ENCODE peak calls at places on chromosomes 6 and 20, in four cellular contexts. Q, D, N and E are unnamed samples.

GRCh38 chr20:14337400-14338171 is at the start of gene FLRT3:
- DNase-seq in Q (peak; percentile 95), N (peak; percentile 63), D (peak; percentile 64), E (peak; percentile 97)

GRCh38 chr6:129264480-129265045 is 381.6 kb downstream of the LAMA2 start:
- DNase-seq in D (no peak), Q (no peak), N (no peak), E (peak; percentile 10)

GRCh38 chr6:145028144-145028818 is 707.0 kb downstream of the EPM2A start:
- DNase-seq in D (peak; percentile 17), N (no peak), Q (peak; percentile 59), E (peak; percentile 48)

GRCh38 chr20:62025832-62026563 is 39.7 kb downstream of the TAF4 start:
- DNase-seq in N (no peak), D (no peak), Q (peak; percentile 78), E (peak; percentile 47)

GRCh38 chr20:17611540-17612286 is 41.8 kb downstream of the DSTN start:
- DNase-seq in N (peak; percentile 70), Q (no peak), D (no peak), E (no peak)

GRCh38 chr6:68235192-68235812 is 399.8 kb upstream of the ADGRB3 start:
- DNase-seq in D (no peak), N (no peak), Q (no peak), E (peak; percentile 8)

GRCh38 chr20:58649288-58650180 is 1.5 kb upstream of the STX16 start:
- DNase-seq in N (peak; percentile 75), D (peak; percentile 50), Q (no peak), E (no peak)

GRCh38 chr20:17662333-17663039 is 19.6 kb downstream of the RRBP1 start:
- DNase-seq in N (peak; percentile 52), D (no peak), Q (no peak), E (peak; percentile 89)

DNA sequence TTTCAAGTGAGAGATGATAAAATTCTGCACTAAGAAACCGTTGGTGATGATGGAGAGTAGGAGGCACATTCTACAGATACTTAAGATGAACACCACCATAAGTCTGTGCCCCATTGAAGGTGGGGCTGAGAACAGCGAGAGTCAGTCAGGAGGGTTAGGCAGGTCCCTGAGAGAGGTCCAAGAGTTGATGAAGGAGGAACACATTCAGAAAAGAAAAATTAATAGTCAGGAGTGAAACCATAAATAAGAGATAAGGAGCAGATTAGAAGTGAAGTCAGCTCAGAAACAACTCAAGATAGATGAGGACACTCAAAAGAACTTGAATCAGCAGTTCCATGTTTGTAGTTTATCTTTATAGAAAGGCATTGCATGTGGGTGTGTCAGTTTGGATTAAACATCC is 727.2 kb upstream of the MARCKS start:
- DNase-seq in N (no peak), Q (no peak), D (no peak), E (no peak)
- H3K27ac ChIP-seq in N (no peak overlapping the region), Q (no peak overlapping the region), D (no peak overlapping the region), E (no peak overlapping the region)

GRCh38 chr20:21702553-21703467 is 2.7 kb upstream of the PAX1 start:
- DNase-seq in D (no peak), Q (peak; percentile 41), N (peak; percentile 83), E (peak; percentile 8)

GRCh38 chr20:21705466-21706344 is at the start of gene PAX1:
- DNase-seq in D (no peak), Q (no peak), N (peak; percentile 71), E (no peak)

GRCh38 chr20:21706345-21707195 is 1.1 kb downstream of the PAX1 start:
- DNase-seq in Q (no peak), N (no peak), D (no peak), E (no peak)

GRCh38 chr20:21703740-21704407 is 1.6 kb upstream of the PAX1 start:
- DNase-seq in D (no peak), Q (no peak), N (no peak), E (no peak)

GRCh38 chr20:21704408-21705385 is 767 bp upstream of the PAX1 start:
- DNase-seq in D (no peak), N (no peak), Q (no peak), E (no peak)
- TF ChIP-seq CTCF in D (no peak), N (no peak), Q (no peak), E (no peak)

GRCh38 chr20:3865887-3866407 is 19.3 kb downstream of the MAVS start:
- DNase-seq in N (no peak), D (no peak), Q (no peak), E (no peak)

GRCh38 chr20:3864518-3864917 is 17.9 kb downstream of the MAVS start:
- DNase-seq in Q (no peak), N (no peak), D (no peak), E (no peak)

GRCh38 chr20:3865152-3865886 is 18.7 kb downstream of the MAVS start:
- DNase-seq in N (no peak), Q (no peak), D (no peak), E (no peak)

GRCh38 chr20:3863317-3863716 is 16.7 kb downstream of the MAVS start:
- DNase-seq in Q (no peak), D (peak; percentile 37), N (no peak), E (no peak)

GRCh38 chr20:3866464-3866863 is 19.8 kb downstream of the MAVS start:
- DNase-seq in D (no peak), N (no peak), Q (no peak), E (no peak)
- H3K36me3 ChIP-seq in D (peaks cover 78% of the 10 kb centered on the region), N (peaks cover 14% of the 10 kb centered on the region), Q (peaks cover 62% of the 10 kb centered on the region), E (peaks cover 61% of the 10 kb centered on the region)

GRCh38 chr6:7131390-7131789 is 23.6 kb downstream of the RREB1 start:
- DNase-seq in N (no peak), Q (no peak), D (no peak), E (no peak)

GRCh38 chr6:7132398-7132797 is 24.6 kb downstream of the RREB1 start:
- DNase-seq in N (no peak), D (no peak), Q (no peak), E (no peak)

GRCh38 chr6:7129784-7130569 is 22.2 kb downstream of the RREB1 start:
- DNase-seq in N (peak; percentile 74), Q (no peak), D (peak; percentile 16), E (peak; percentile 9)

GRCh38 chr6:7126759-7127158 is 19.0 kb downstream of the RREB1 start:
- DNase-seq in N (no peak), D (no peak), Q (no peak), E (no peak)

DNA sequence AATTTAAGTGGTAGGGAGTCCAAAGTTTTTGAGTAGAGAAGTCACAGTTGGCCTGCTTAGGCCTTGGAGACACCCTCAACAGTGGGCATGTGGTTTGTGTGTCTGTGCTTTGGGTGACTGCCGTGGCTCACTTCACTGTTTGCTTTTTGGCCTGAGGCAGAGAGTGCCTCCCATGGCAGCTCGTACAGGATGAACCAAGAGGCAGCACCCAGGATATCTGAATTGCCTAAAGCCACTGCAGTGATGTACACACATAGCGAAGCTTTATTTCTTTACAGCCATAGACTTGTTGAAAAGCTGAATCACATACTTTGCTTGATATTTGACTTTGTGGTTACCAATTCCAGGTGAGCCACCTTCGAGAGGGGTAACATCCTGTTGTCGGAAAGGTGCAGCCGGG is 21.6 kb downstream of the RREB1 start:
- DNase-seq in Q (no peak), D (no peak), N (no peak), E (no peak)
- H3K27ac ChIP-seq in Q (no peak overlapping the region), D (no peak overlapping the region), N (peak overlapping the region; percentile 91), E (no peak overlapping the region)

GRCh38 chr20:23391707-23392310 is 29.5 kb downstream of the NAPB start:
- DNase-seq in N (no peak), Q (no peak), D (no peak), E (no peak)

GRCh38 chr20:23387118-23387443 is 25.1 kb downstream of the GZF1 start:
- DNase-seq in Q (no peak), D (no peak), N (no peak), E (no peak)

DNA sequence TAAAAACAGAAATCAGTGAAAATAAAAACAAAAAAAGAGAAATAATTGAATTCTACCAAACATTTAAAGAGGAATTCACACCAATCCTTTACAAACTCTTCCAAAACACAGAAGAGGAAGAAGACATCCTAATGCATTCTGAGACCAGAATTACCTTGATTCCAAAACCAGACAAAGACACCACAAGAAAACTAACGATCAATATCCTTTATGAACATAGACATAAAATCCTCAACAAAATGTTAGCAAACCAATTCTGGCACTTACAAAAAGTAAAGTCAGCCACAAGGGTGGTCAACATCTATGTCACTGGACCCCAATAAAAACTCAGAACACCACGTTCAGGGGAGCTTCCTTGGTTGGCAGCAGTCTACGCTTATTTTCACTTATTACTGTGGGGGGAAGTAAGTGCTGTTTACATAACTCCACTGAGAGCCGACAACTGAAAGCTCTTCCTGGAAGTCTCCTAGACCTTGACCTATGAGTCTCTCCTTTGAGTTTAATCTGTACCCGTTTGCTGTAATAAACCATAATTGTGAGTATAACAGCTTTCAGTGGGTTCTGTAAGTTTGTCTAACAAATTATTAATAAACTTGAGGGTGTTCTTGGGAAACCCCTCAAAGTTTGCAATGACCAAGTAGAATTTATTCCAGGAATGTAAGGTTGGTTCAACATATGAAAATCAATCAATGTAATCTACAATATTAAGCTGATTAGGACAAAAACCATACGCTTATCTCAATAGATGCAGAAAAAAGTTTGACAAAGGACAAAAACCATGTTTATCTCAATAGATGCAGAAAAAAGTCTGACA is 24.5 kb downstream of the GZF1 start:
- DNase-seq in Q (peak; percentile 20), N (no peak), D (no peak), E (no peak)
- TF ChIP-seq CTCF in Q (no peak), N (no peak), D (no peak), E (no peak)

GRCh38 chr6:34418367-34418766 is 7.5 kb downstream of the RPS10 start:
- DNase-seq in Q (no peak), N (no peak), D (no peak), E (no peak)
- H3K36me3 ChIP-seq in Q (peaks cover 34% of the 10 kb centered on the region), N (peaks cover 10% of the 10 kb centered on the region), D (peaks cover 90% of the 10 kb centered on the region), E (peaks cover 77% of the 10 kb centered on the region)

DNA sequence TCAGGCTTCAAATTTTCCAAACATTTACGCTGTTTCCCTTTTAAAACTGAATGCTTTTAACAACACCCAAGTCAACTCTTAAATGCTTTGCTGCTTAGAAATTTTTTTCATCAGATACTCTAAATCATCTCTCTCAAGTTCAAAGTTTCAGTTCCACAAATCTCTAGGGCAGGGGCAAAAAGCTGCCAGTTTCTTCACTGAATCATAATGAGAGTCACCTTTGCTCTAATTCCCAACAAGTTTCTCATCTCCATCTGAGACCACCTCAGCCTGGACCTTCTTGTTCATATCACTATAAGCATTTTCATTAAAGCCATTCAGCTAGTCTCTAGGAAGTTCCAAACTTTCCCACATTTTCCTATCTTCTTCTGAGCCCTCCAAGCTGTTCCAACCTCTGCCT is 69.1 kb downstream of the RNF217 start:
- DNase-seq in D (no peak), N (no peak), Q (no peak), E (no peak)
- H3K27ac ChIP-seq in D (no peak overlapping the region), N (no peak overlapping the region), Q (no peak overlapping the region), E (no peak overlapping the region)

DNA sequence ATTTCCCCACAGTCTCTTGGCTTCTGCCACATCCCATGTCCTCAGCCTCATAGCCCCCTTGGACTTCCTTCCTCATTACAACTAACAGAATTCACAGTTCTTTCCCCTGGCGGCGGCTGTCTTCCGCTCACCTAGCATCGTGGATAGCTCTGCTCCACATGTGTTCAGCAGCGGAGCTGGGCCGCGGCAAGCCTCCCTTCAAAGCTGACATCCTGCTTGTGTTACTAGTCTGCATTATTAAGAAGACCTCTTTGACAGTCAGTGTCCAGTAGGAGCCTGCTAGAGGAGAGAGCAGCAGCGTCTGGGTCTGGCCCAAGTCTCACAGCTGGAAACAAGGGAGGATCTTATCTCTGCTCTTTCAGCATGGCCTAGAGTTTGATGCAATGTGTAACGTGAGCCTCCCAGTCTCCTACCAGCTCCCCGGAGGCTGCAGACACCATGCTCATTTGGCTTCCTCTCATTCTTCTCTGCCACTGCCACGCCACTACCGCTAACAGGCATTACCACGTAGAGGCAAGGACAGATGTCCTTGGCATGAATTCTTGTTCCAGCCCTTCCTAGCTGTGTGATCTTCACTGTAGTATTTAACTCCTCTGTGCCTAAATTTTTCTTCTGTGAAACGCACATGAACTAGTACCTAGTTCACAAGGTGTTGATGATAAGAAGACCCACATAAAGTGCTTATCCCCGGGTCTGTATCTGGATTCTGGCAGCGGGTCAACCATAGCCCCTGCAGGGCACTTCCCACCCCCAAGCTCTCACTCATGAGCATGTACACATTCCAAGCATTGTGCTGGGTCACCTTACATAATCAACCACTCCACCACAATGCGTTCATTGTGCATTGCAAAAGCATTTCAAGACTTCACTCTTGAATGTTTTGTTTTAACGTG is 107.1 kb upstream of the BACH2 start:
- DNase-seq in D (no peak), Q (no peak), N (no peak), E (peak; percentile 91)
- TF ChIP-seq CTCF in D (no peak), Q (no peak), N (no peak), E (peak; percentile 28)